ENCODE peak calls at places on chromosomes 13 and 19, in seven cellular contexts. One of them, this sample, is unnamed. For H3K4me1, the result is how much of the 10 kb centered on the place peaks cover.

GRCh38 chr13:109778102-109778542 is 8.3 kb downstream of the IRS2 start:
- DNase-seq in astrocyte: peak
- DNase-seq in adrenal gland: no peak
- DNase-seq in mucosa of descending colon: peak
- DNase-seq in osteoblast: no peak
- DNase-seq in ascending aorta: no peak
- DNase-seq in heart left ventricle: no peak
- DNase-seq in this sample: no peak

GRCh38 chr19:13163609-13164364 is 13.6 kb downstream of the IER2 start:
- DNase-seq in astrocyte: peak
- DNase-seq in ascending aorta: peak
- DNase-seq in heart left ventricle: peak
- DNase-seq in mucosa of descending colon: peak
- DNase-seq in adrenal gland: peak
- DNase-seq in osteoblast: peak
- DNase-seq in this sample: peak

GRCh38 chr13:106534844-106535551 is 464 bp downstream of the EFNB2 start:
- DNase-seq in ascending aorta: no peak
- DNase-seq in heart left ventricle: peak
- DNase-seq in mucosa of descending colon: no peak
- DNase-seq in adrenal gland: no peak
- DNase-seq in astrocyte: peak
- DNase-seq in osteoblast: peak
- DNase-seq in this sample: no peak

GRCh38 chr19:58063712-58064111 is 4.6 kb downstream of the ZNF135 start:
- DNase-seq in adrenal gland: no peak
- DNase-seq in mucosa of descending colon: no peak
- DNase-seq in heart left ventricle: no peak
- DNase-seq in ascending aorta: no peak
- DNase-seq in astrocyte: no peak
- DNase-seq in osteoblast: no peak
- DNase-seq in this sample: no peak

GRCh38 chr19:7916137-7916907 is 1.7 kb downstream of the TGFBR3L start:
- DNase-seq in adrenal gland: no peak
- DNase-seq in astrocyte: no peak
- DNase-seq in osteoblast: peak
- DNase-seq in mucosa of descending colon: no peak
- DNase-seq in ascending aorta: no peak
- DNase-seq in heart left ventricle: peak
- DNase-seq in this sample: no peak

GRCh38 chr19:6611441-6611852 is 20.5 kb upstream of the CD70 start:
- DNase-seq in osteoblast: peak
- DNase-seq in heart left ventricle: no peak
- DNase-seq in mucosa of descending colon: no peak
- DNase-seq in ascending aorta: no peak
- DNase-seq in astrocyte: no peak
- DNase-seq in adrenal gland: no peak
- DNase-seq in this sample: no peak

GRCh38 chr19:15161028-15161984 is 39.5 kb downstream of the NOTCH3 start:
- DNase-seq in mucosa of descending colon: no peak
- DNase-seq in osteoblast: peak
- DNase-seq in ascending aorta: no peak
- DNase-seq in astrocyte: no peak
- DNase-seq in heart left ventricle: no peak
- DNase-seq in adrenal gland: no peak
- DNase-seq in this sample: no peak

GRCh38 chr13:31208554-31209122 is 8.9 kb downstream of the B3GLCT start:
- DNase-seq in adrenal gland: no peak
- DNase-seq in osteoblast: no peak
- DNase-seq in mucosa of descending colon: no peak
- DNase-seq in ascending aorta: no peak
- DNase-seq in astrocyte: no peak
- DNase-seq in heart left ventricle: no peak
- DNase-seq in this sample: no peak

GRCh38 chr19:2333027-2333806 is 4.7 kb downstream of the SPPL2B start:
- DNase-seq in osteoblast: no peak
- DNase-seq in astrocyte: no peak
- DNase-seq in adrenal gland: no peak
- DNase-seq in ascending aorta: no peak
- DNase-seq in mucosa of descending colon: peak
- DNase-seq in heart left ventricle: no peak
- DNase-seq in this sample: no peak

GRCh38 chr19:2330255-2330631 is 1.8 kb downstream of the SPPL2B start:
- DNase-seq in ascending aorta: no peak
- DNase-seq in osteoblast: no peak
- DNase-seq in adrenal gland: no peak
- DNase-seq in mucosa of descending colon: no peak
- DNase-seq in heart left ventricle: no peak
- DNase-seq in astrocyte: no peak
- DNase-seq in this sample: no peak

GRCh38 chr19:2330632-2331284 is 2.3 kb downstream of the SPPL2B start:
- DNase-seq in ascending aorta: no peak
- DNase-seq in astrocyte: no peak
- DNase-seq in heart left ventricle: no peak
- DNase-seq in osteoblast: no peak
- DNase-seq in mucosa of descending colon: peak
- DNase-seq in adrenal gland: no peak
- DNase-seq in this sample: no peak

GRCh38 chr19:2332341-2333026 is 4.0 kb downstream of the SPPL2B start:
- DNase-seq in osteoblast: no peak
- DNase-seq in ascending aorta: no peak
- DNase-seq in mucosa of descending colon: peak
- DNase-seq in astrocyte: no peak
- DNase-seq in heart left ventricle: no peak
- DNase-seq in adrenal gland: no peak
- DNase-seq in this sample: no peak

GRCh38 chr19:2331601-2332246 is 3.2 kb downstream of the SPPL2B start:
- DNase-seq in osteoblast: no peak
- DNase-seq in adrenal gland: no peak
- DNase-seq in ascending aorta: no peak
- DNase-seq in astrocyte: no peak
- DNase-seq in heart left ventricle: no peak
- DNase-seq in mucosa of descending colon: no peak
- DNase-seq in this sample: no peak
- H3K4me3 ChIP-seq in osteoblast: no peak
- H3K4me3 ChIP-seq in adrenal gland: no peak
- H3K4me3 ChIP-seq in ascending aorta: no peak
- H3K4me3 ChIP-seq in astrocyte: no peak
- H3K4me3 ChIP-seq in heart left ventricle: no peak
- H3K4me3 ChIP-seq in mucosa of descending colon: no peak
- H3K4me3 ChIP-seq in this sample: no peak

DNA sequence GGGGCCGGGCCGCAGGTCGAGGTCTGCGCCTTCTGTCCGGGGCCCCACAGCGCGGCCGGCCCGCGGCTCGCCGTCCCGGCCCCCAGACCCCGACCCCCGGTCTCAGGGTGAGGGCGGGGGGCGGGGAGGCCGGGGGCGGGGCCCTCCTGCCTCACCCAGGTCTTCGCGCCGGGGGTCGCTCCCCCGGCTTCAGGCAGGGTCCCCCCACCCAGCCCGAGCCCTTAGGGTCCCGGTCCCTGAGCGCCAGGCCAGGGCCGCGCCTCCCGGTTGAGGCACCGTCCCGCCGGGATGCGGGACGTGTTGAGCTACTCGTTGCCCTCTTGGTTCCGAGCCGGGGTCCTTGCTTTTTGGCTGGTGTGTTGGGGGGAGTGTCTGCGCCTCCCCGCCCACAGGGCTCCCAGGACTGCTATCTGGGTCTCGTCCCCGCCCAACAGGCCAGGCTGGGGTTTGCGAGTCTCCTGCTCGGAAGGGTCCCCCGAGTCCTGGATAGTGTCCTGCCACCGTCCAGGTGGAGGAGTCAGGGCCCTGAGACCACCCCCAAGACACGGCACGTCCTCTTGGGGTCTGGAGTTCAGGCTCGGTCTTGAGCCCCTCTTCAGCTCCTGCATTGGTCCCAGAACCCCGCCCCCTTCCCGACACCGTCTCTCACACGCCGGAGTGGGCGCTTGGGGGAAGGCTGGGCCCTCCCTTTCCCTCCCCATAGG is 452 bp downstream of the PIAS4 start:
- DNase-seq in ascending aorta: no peak
- DNase-seq in osteoblast: peak
- DNase-seq in astrocyte: no peak
- DNase-seq in heart left ventricle: no peak
- DNase-seq in mucosa of descending colon: peak
- DNase-seq in adrenal gland: no peak
- DNase-seq in this sample: no peak
- TF ChIP-seq CTCF in ascending aorta: no peak
- TF ChIP-seq CTCF in osteoblast: no peak
- TF ChIP-seq CTCF in astrocyte: no peak
- TF ChIP-seq CTCF in heart left ventricle: no peak
- TF ChIP-seq CTCF in mucosa of descending colon: no peak
- TF ChIP-seq CTCF in adrenal gland: no peak
- TF ChIP-seq CTCF in this sample: no peak

DNA sequence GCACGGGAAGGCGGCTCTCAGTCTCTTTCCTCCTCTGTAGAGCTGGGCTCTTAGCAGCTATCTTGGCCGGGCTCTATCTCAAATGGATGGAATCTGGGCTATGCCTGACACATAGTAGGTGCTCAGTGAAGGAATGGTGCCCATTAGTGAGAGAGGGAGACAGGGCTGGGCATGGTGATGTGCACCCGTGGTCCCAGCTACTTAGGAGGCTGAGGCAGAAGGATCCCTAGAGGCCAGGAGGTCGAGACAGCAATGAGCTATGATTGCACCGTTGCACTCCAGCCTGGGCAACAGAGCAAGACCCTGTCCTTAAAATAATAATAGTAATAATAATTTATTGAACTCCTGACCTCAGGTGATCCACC is 14.7 kb downstream of the KLF2 start:
- DNase-seq in ascending aorta: no peak
- DNase-seq in osteoblast: no peak
- DNase-seq in mucosa of descending colon: no peak
- DNase-seq in heart left ventricle: no peak
- DNase-seq in adrenal gland: no peak
- DNase-seq in astrocyte: no peak
- DNase-seq in this sample: no peak
- H3K4me1 ChIP-seq in ascending aorta: under half
- H3K4me1 ChIP-seq in osteoblast: half or more
- H3K4me1 ChIP-seq in mucosa of descending colon: under half
- H3K4me1 ChIP-seq in heart left ventricle: under half
- H3K4me1 ChIP-seq in adrenal gland: under half
- H3K4me1 ChIP-seq in astrocyte: under half
- H3K4me1 ChIP-seq in this sample: under half

DNA sequence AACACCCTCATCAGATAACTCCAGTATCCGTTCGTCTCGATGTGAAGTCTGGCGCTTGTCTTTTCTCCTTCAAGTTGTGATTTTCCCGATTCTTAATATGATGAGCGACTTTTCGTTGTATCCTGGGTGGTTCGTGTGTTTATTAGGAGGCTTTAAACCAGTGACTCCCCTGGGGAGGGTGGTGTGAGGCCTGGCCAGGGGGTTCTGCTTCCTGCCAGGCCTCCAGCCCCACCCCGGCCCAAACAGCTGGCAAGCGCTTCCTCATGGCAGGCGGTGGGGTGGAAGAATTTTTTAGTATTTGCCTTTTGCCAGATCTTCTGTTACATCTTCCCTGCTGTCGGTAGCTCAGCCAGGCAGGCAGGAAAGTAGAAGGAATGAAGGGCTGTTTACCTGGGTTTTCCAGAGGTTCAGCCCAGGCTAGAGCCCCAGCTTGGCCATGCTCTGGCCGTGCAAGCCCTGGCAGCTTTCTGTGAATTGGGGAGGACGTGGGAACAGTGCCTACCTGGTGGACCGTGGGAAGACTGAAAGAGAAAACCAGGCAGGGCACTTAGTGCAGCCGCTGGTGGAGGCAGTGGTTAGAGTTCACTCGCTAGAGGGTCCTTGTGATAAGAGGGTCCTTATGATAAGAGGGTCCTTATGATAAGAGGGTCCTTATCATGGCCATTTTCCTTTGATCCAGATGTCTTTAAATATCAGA is 37.7 kb upstream of the DCUN1D2 start:
- DNase-seq in mucosa of descending colon: no peak
- DNase-seq in astrocyte: no peak
- DNase-seq in heart left ventricle: no peak
- DNase-seq in adrenal gland: no peak
- DNase-seq in osteoblast: peak
- DNase-seq in ascending aorta: no peak
- DNase-seq in this sample: no peak
- H3K4me3 ChIP-seq in mucosa of descending colon: no peak
- H3K4me3 ChIP-seq in astrocyte: no peak
- H3K4me3 ChIP-seq in heart left ventricle: no peak
- H3K4me3 ChIP-seq in adrenal gland: no peak
- H3K4me3 ChIP-seq in osteoblast: no peak
- H3K4me3 ChIP-seq in ascending aorta: no peak
- H3K4me3 ChIP-seq in this sample: no peak

GRCh38 chr13:112796190-112796915 is 106.5 kb downstream of the ATP11A start:
- DNase-seq in astrocyte: no peak
- DNase-seq in osteoblast: peak
- DNase-seq in heart left ventricle: no peak
- DNase-seq in ascending aorta: no peak
- DNase-seq in adrenal gland: no peak
- DNase-seq in mucosa of descending colon: no peak
- DNase-seq in this sample: peak
- TF ChIP-seq CTCF in astrocyte: no peak
- TF ChIP-seq CTCF in osteoblast: no peak
- TF ChIP-seq CTCF in heart left ventricle: no peak
- TF ChIP-seq CTCF in ascending aorta: no peak
- TF ChIP-seq CTCF in adrenal gland: no peak
- TF ChIP-seq CTCF in mucosa of descending colon: no peak
- TF ChIP-seq CTCF in this sample: no peak

GRCh38 chr13:111370570-111371150 is 50.2 kb downstream of the TEX29 start:
- DNase-seq in adrenal gland: no peak
- DNase-seq in mucosa of descending colon: no peak
- DNase-seq in ascending aorta: no peak
- DNase-seq in heart left ventricle: no peak
- DNase-seq in astrocyte: no peak
- DNase-seq in osteoblast: no peak
- DNase-seq in this sample: no peak
- H3K4me1 ChIP-seq in adrenal gland: under half
- H3K4me1 ChIP-seq in mucosa of descending colon: under half
- H3K4me1 ChIP-seq in ascending aorta: under half
- H3K4me1 ChIP-seq in heart left ventricle: under half
- H3K4me1 ChIP-seq in astrocyte: under half
- H3K4me1 ChIP-seq in osteoblast: under half
- H3K4me1 ChIP-seq in this sample: under half

GRCh38 chr19:3369337-3370213 is 3.2 kb downstream of the NFIC start:
- DNase-seq in mucosa of descending colon: peak
- DNase-seq in osteoblast: peak
- DNase-seq in heart left ventricle: peak
- DNase-seq in adrenal gland: peak
- DNase-seq in ascending aorta: peak
- DNase-seq in astrocyte: no peak
- DNase-seq in this sample: no peak
- H3K4me3 ChIP-seq in mucosa of descending colon: no peak
- H3K4me3 ChIP-seq in osteoblast: peak
- H3K4me3 ChIP-seq in heart left ventricle: peak
- H3K4me3 ChIP-seq in adrenal gland: peak
- H3K4me3 ChIP-seq in ascending aorta: peak
- H3K4me3 ChIP-seq in astrocyte: peak
- H3K4me3 ChIP-seq in this sample: peak

This sample was measured in right atrium auricular region.